ENCODE peak calls at places on chromosomes 16 and 17, in five cellular contexts. P is skeletal muscle cell, R is fibroblast of mammary gland, S is AG10803, I is kidney epithelial cell. E is an unnamed sample.
A peak's percentile ranks its signal among the peaks of the same experiment; 100 is the strongest.

GRCh38 chr17:30093463-30094147 is 23.0 kb upstream of the NSRP1 start:
- DNase-seq in S (peak; percentile 54), I (no peak), R (peak; percentile 60), P (no peak), E (peak; percentile 71)

GRCh38 chr16:77816293-77816692 is 27.9 kb downstream of the VAT1L start:
- DNase-seq in I (no peak), S (peak; percentile 27), R (peak; percentile 40), P (peak; percentile 52), E (no peak)

GRCh38 chr17:73005360-73005759 is 87.1 kb downstream of the SLC39A11 start:
- DNase-seq in P (no peak), I (no peak), R (no peak), S (no peak), E (no peak)

GRCh38 chr16:56649271-56649670 is 2.4 kb upstream of the MT1B start:
- DNase-seq in I (no peak), S (no peak), P (no peak), R (no peak), E (no peak)

GRCh38 chr17:7838291-7839075 is 4.5 kb downstream of the KDM6B start:
- DNase-seq in I (no peak), S (peak; percentile 78), R (peak; percentile 48), P (no peak), E (no peak)

GRCh38 chr16:81453091-81453728 is 8.6 kb downstream of the CMIP start:
- DNase-seq in S (no peak), R (no peak), I (no peak), P (no peak), E (peak; percentile 42)

GRCh38 chr16:52611817-52612673 is 65.1 kb upstream of the TOX3 start:
- DNase-seq in P (no peak), R (no peak), S (no peak), I (peak; percentile 38), E (no peak)

GRCh38 chr17:36545093-36545464 is 360 bp downstream of the GGNBP2 start:
- DNase-seq in S (no peak), P (no peak), I (no peak), R (no peak), E (no peak)

GRCh38 chr16:75351183-75351582 is 82.1 kb downstream of the CFDP1 start:
- DNase-seq in I (peak; percentile 45), P (peak; percentile 44), R (peak; percentile 80), S (peak; percentile 77), E (peak; percentile 88)

GRCh38 chr16:84247844-84248243 is 8.0 kb upstream of the KCNG4 start:
- DNase-seq in S (peak; percentile 46), I (peak; percentile 31), P (no peak), R (no peak), E (no peak)

GRCh38 chr16:27894441-27894840 is 169.1 kb downstream of the GSG1L start:
- DNase-seq in S (no peak), I (no peak), R (no peak), P (no peak), E (no peak)
- H3K4me3 ChIP-seq in S (no peak overlapping the region), I (no peak overlapping the region), R (no peak overlapping the region), P (no peak overlapping the region), E (no peak overlapping the region)

GRCh38 chr17:3993493-3994220 is 29.4 kb upstream of the ATP2A3 start:
- DNase-seq in I (no peak), R (no peak), S (no peak), P (no peak), E (peak; percentile 31)

GRCh38 chr17:3995067-3995466 is 30.8 kb upstream of the ATP2A3 start:
- DNase-seq in S (no peak), P (no peak), R (no peak), I (no peak), E (no peak)

GRCh38 chr17:3992370-3992769 is 28.1 kb upstream of the ATP2A3 start:
- DNase-seq in I (no peak), R (no peak), P (no peak), S (no peak), E (no peak)

GRCh38 chr17:3990391-3991127 is 26.3 kb upstream of the ATP2A3 start:
- DNase-seq in I (no peak), P (no peak), S (peak; percentile 21), R (no peak), E (peak; percentile 86)

DNA sequence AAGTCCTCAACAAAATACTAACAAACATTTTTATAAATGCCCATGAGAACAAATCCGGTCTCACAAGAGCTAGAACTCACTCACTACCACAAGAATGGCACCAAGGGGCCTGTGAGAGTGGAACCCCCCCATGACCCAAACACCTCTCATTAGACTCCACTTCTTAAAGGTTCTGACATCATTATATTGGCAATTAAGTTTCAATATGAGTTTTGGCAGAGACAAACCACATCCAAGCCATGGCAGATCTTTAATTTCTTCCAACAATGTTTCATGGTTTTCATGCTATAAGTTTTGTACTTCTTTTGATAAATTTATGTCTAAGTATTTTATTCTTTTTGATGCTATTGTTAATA is 30.0 kb upstream of the ATP2A3 start:
- DNase-seq in P (no peak), R (no peak), I (no peak), S (no peak), E (no peak)
- H3K4me3 ChIP-seq in P (no peak overlapping the region), R (no peak overlapping the region), I (no peak overlapping the region), S (no peak overlapping the region), E (no peak overlapping the region)

GRCh38 chr17:15348030-15348429 is 6.6 kb upstream of the TEKT3 start:
- DNase-seq in I (no peak), P (no peak), S (peak; percentile 28), R (peak; percentile 24), E (no peak)

GRCh38 chr17:15349119-15349518 is 7.7 kb upstream of the TEKT3 start:
- DNase-seq in I (no peak), S (no peak), R (peak; percentile 44), P (no peak), E (no peak)

GRCh38 chr17:15342460-15342859 is 1.1 kb upstream of the TEKT3 start:
- DNase-seq in I (no peak), P (no peak), R (peak; percentile 24), S (no peak), E (peak; percentile 74)

GRCh38 chr17:15343749-15344148 is 2.4 kb upstream of the TEKT3 start:
- DNase-seq in R (peak; percentile 76), S (peak; percentile 51), P (peak; percentile 17), I (peak; percentile 10), E (peak; percentile 96)

DNA sequence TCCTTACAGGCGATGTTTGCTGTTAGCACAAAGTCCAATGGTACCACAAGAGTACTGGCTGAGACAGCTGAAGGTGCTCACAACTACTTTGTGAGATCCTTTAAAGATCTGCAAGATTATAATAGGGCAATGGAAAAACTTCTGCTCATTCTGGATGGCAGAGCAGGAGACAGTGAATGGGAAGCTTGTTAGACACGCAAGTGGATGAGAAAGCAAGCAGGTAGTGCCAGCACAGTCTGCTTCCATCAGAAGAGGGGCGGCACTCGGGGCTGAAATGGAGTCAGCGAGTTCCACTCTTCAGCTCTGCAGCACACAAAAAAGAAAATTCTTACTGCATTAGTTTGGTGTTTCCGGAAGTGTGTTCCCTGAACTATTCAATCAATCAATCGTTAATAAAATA is 4.8 kb upstream of the TEKT3 start:
- DNase-seq in P (no peak), S (no peak), R (no peak), I (no peak), E (peak; percentile 72)
- H3K4me3 ChIP-seq in P (no peak overlapping the region), S (no peak overlapping the region), R (no peak overlapping the region), I (no peak overlapping the region), E (no peak overlapping the region)

DNA sequence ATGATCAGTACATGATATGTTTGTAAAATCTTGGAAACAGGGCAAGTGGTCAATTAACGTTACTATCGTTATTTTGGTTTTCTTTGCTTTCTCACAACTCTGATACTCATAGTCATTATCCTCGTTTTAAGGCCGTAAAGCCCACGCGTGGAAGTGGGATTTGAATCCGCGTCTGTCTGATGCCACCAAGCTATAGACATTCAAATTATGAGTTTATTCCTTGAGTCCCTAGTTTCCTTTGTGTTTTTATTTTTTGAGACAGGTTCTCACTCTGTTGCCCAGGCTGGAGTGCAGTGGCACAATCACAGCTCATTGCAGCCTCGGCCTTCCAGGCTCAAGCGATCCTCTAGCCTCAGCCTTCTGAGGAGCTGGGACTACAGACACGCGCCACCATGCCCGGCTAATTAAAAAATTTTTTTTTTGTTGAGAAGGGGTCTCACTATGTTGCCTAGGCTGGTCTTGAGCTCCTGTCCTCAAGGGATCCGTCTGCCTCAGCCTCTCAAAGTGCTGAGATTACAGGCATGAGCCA is 1.0 kb downstream of the DCTN5 start:
- DNase-seq in R (no peak), I (no peak), P (no peak), S (no peak), E (peak; percentile 23)
- H3K4me3 ChIP-seq in R (peak overlapping the region; percentile 87), I (peak overlapping the region; percentile 99), P (peak overlapping the region; percentile 100), S (peak overlapping the region; percentile 81), E (peak overlapping the region; percentile 100)

GRCh38 chr17:68197997-68198930 is 49.6 kb upstream of the AMZ2 start:
- DNase-seq in R (no peak), P (no peak), S (no peak), I (no peak), E (peak; percentile 86)

GRCh38 chr17:68199837-68200688 is 47.8 kb upstream of the AMZ2 start:
- DNase-seq in R (no peak), P (no peak), I (no peak), S (no peak), E (peak; percentile 85)

GRCh38 chr17:68200689-68201424 is 47.0 kb upstream of the AMZ2 start:
- DNase-seq in R (peak; percentile 56), I (no peak), S (peak; percentile 42), P (peak; percentile 8), E (peak; percentile 98)

GRCh38 chr17:68197091-68197996 is 50.5 kb upstream of the AMZ2 start:
- DNase-seq in R (no peak), P (no peak), I (no peak), S (no peak), E (peak; percentile 88)

DNA sequence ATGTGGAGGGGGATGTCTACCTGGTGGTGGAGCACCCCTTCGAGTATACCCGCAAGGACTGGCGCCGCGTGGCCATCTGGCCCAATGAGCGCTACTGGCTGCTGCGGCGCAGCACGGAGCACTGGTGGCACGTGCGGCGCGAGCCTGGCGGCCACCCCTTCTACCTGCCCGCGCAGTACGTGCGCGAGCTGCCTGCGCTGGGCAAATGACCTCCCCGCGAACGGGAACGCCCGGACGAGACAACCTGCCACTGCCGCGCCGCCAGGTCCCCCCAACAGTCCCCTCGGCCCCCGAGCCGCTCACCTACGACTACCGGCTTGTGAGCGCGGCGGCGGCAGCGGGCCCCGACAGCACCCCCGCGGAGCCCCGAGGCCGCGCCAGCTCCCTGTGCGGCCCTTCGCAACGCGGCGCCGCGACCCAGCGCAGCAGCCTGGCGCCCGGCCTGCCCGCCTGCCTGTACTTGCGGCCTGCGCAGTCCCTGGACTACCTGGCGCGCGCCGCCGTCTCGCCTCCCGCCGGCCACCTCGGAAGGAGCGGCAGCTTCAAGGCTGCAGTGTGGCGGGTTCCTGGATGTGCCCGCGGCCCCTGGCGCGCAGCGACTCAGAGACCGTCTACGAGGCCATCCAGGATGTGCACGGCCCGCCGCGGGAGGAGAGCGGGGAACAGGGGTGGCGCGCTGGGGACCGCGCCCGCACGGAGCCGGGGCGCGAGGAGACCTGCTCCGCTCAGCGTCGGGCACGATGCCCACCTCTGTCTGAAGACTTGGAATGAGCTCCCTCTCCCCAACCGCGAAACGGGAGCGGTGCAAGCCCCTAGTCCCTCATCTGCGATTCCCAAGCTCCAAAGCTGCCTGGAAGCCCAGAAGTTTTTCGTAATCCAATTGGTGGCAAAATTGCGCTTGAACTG is 48.7 kb upstream of the AMZ2 start:
- DNase-seq in R (no peak), I (no peak), S (no peak), P (no peak), E (peak; percentile 79)
- H3K4me3 ChIP-seq in R (no peak overlapping the region), I (no peak overlapping the region), S (no peak overlapping the region), P (no peak overlapping the region), E (no peak overlapping the region)

E was measured in osteoblast.